ENCODE peak calls at places on chromosomes 13 and 19, in eight cellular contexts. H is NB4, M is coronary artery, C is transverse colon, B is pancreas, W is gastrocnemius medialis, Z is left ventricle myocardium inferior, J is choroid plexus epithelial cell. X is an unnamed sample.

GRCh38 chr19:57075801-57076492 is 43.8 kb upstream of the USP29 start:
- DNase-seq in M (no peak), J (no peak), B (peak), W (no peak), Z (no peak), C (no peak), H (no peak), X (no peak)

GRCh38 chr13:66943530-66943929 is 286.6 kb downstream of the PCDH9 start:
- DNase-seq in C (no peak), M (no peak), Z (no peak), J (no peak), H (no peak), W (no peak), B (no peak), X (no peak)

GRCh38 chr19:10719466-10719961 is 1.6 kb downstream of the DNM2 start:
- DNase-seq in Z (no peak), W (no peak), H (peak), M (no peak), J (no peak), C (peak), B (no peak), X (no peak)

GRCh38 chr19:49432141-49433073 is 7.2 kb downstream of the GFY start:
- DNase-seq in B (no peak), W (no peak), Z (no peak), C (peak), M (no peak), H (no peak), J (no peak), X (no peak)

GRCh38 chr19:30692517-30692870 is 320.3 kb downstream of the ZNF536 start:
- DNase-seq in M (no peak), W (no peak), Z (no peak), H (no peak), C (no peak), B (no peak), J (peak), X (no peak)

GRCh38 chr13:80716610-80717081 is 375.7 kb upstream of the SPRY2 start:
- DNase-seq in M (no peak), B (no peak), J (peak), C (no peak), H (no peak), Z (no peak), W (no peak), X (peak)

GRCh38 chr13:33284916-33285315 is 639 bp downstream of the STARD13 start:
- DNase-seq in C (no peak), H (no peak), M (no peak), W (no peak), Z (no peak), B (no peak), J (peak), X (no peak)

GRCh38 chr13:34201050-34201913 is 383.3 kb downstream of the RFC3 start:
- DNase-seq in W (no peak), J (peak), Z (no peak), H (no peak), M (no peak), B (no peak), C (no peak), X (no peak)

GRCh38 chr19:44927746-44928145 is 13.3 kb downstream of the APOC1 start:
- DNase-seq in B (no peak), J (peak), W (no peak), Z (no peak), H (no peak), M (no peak), C (no peak), X (no peak)

GRCh38 chr13:91520952-91521351 is 122.5 kb downstream of the GPC5 start:
- DNase-seq in Z (no peak), W (no peak), B (no peak), H (no peak), J (peak), C (no peak), M (no peak), X (no peak)

GRCh38 chr19:679418-680286 is 3.5 kb downstream of the FSTL3 start:
- DNase-seq in B (peak), W (no peak), H (peak), M (peak), Z (peak), C (peak), J (peak), X (peak)

GRCh38 chr13:63490149-63490548 is 2074.5 kb upstream of the PCDH20 start:
- DNase-seq in Z (no peak), W (no peak), C (no peak), B (no peak), J (no peak), H (no peak), M (no peak), X (no peak)

GRCh38 chr19:48999481-49000325 is 6.0 kb downstream of the RUVBL2 start:
- DNase-seq in Z (peak), M (no peak), B (peak), H (peak), C (peak), W (no peak), J (peak), X (no peak)

GRCh38 chr19:31113250-31113685 is 236.0 kb downstream of the TSHZ3 start:
- DNase-seq in B (no peak), H (no peak), W (no peak), Z (no peak), J (peak), C (no peak), M (no peak), X (no peak)

GRCh38 chr13:105127732-105128131 is 1407.7 kb downstream of the EFNB2 start:
- DNase-seq in C (no peak), J (no peak), Z (no peak), M (no peak), W (no peak), H (no peak), B (no peak), X (no peak)

GRCh38 chr13:40344270-40345148 is 321.9 kb downstream of the FOXO1 start:
- DNase-seq in Z (no peak), W (peak), H (no peak), C (peak), M (no peak), J (peak), B (no peak), X (no peak)

DNA sequence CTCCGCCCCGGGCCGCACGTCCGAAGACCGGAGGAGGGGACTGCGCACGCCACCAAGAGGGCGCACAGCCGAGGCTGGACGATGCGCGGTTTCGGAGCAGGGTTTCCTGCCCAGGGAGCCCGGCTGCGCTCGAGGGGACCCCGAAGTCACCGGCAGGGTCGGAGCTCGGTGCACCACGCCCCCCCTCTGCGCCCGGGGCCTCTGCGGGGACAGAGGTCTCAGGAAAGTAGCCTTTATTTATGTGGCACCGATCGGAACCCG is 108.9 kb upstream of the DOCK9 start:
- DNase-seq in Z (peak), H (no peak), C (peak), J (peak), W (peak), M (no peak), B (no peak), X (peak)
- TF ChIP-seq CTCF in Z (no peak), H (no peak), C (no peak), J (no peak), W (no peak), M (no peak), B (no peak), X (no peak)

GRCh38 chr19:50725932-50726230 is 2.7 kb downstream of the CLEC11A start:
- DNase-seq in J (no peak), C (no peak), Z (no peak), B (no peak), M (no peak), H (no peak), W (no peak), X (no peak)
- H3K4me3 ChIP-seq in J (peak), C (no peak), Z (peak), B (no peak), M (peak), H (peak), W (no peak), X (peak)

GRCh38 chr19:55068803-55069136 is 5.8 kb upstream of the RDH13 start:
- DNase-seq in Z (no peak), W (no peak), H (no peak), B (no peak), M (no peak), C (no peak), J (no peak), X (no peak)
- TF ChIP-seq CTCF in Z (no peak), W (no peak), H (no peak), B (no peak), M (no peak), C (no peak), J (no peak), X (no peak)

DNA sequence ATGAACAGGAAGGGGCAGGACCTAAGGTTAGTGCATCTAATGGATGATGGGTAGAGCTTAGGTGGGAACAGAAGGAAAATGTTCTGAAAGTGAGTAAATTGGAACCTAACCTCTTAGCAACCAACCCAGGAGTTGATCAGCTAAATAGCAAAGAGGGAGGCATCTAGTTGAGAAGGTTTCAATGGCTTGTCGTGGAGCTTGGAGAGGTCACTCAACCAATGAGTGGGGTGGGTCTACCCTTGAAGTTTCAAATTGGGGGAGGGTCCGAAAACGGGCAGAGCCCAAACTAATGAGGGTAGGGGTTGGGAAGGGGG is 5.7 kb upstream of the SHKBP1 start:
- DNase-seq in W (no peak), C (no peak), M (no peak), Z (no peak), B (no peak), J (no peak), H (no peak), X (no peak)
- H3K4me3 ChIP-seq in W (no peak), C (no peak), M (peak), Z (peak), B (no peak), J (no peak), H (no peak), X (no peak)

GRCh38 chr19:13087795-13088537 is 14.7 kb downstream of the LYL1 start:
- DNase-seq in M (no peak), H (no peak), B (no peak), J (no peak), Z (no peak), W (no peak), C (no peak), X (no peak)

GRCh38 chr19:13087295-13087694 is 15.4 kb downstream of the LYL1 start:
- DNase-seq in M (no peak), C (no peak), Z (no peak), H (no peak), B (no peak), J (no peak), W (no peak), X (no peak)

GRCh38 chr19:13090511-13091231 is 12.0 kb downstream of the LYL1 start:
- DNase-seq in C (no peak), Z (no peak), J (no peak), H (no peak), W (no peak), B (no peak), M (no peak), X (no peak)

GRCh38 chr19:13089857-13090507 is 12.7 kb downstream of the LYL1 start:
- DNase-seq in B (no peak), M (no peak), Z (no peak), W (no peak), H (no peak), C (no peak), J (no peak), X (no peak)

GRCh38 chr19:13089139-13089856 is 13.4 kb downstream of the LYL1 start:
- DNase-seq in H (no peak), C (no peak), M (no peak), J (no peak), B (no peak), Z (no peak), W (no peak), X (no peak)
- TF ChIP-seq CTCF in H (peak), C (no peak), M (no peak), J (peak), B (no peak), Z (peak), W (no peak), X (no peak)

GRCh38 chr19:3039125-3039524 is 10.0 kb upstream of the TLE2 start:
- DNase-seq in J (no peak), Z (no peak), W (no peak), M (no peak), H (no peak), B (no peak), C (no peak), X (no peak)

GRCh38 chr19:3039641-3040077 is 10.6 kb upstream of the TLE2 start:
- DNase-seq in H (no peak), J (no peak), M (no peak), W (peak), Z (no peak), B (peak), C (no peak), X (peak)

GRCh38 chr19:3041756-3042517 is 12.9 kb upstream of the TLE2 start:
- DNase-seq in C (no peak), H (no peak), M (no peak), J (no peak), W (no peak), B (no peak), Z (no peak), X (no peak)

GRCh38 chr19:3042545-3043267 is 13.6 kb upstream of the TLE2 start:
- DNase-seq in M (no peak), W (no peak), Z (no peak), H (no peak), B (no peak), C (no peak), J (peak), X (no peak)

DNA sequence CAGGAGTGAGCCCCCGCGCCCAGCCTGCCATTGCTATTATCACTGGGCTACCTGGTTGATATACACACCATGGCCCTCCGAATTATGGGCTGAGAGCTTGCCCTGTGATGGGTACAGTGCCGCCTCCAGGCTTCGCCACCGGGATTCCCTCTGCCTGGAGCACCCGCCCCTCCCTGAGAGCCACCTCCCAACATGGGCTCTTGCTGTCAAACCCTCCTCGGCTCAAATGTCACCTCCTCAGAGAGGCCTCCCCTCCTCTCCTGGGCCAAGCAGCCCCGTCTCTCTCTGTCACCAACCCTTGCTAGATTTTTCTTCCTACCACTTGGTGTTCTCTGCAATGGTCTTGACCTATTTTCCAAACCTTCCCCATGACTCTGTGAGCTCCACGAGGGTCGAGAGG is 12.2 kb upstream of the TLE2 start:
- DNase-seq in H (no peak), Z (no peak), W (no peak), B (no peak), C (no peak), M (peak), J (no peak), X (no peak)
- H3K4me3 ChIP-seq in H (no peak), Z (no peak), W (no peak), B (no peak), C (no peak), M (no peak), J (no peak), X (no peak)

GRCh38 chr13:89113744-89114143 is 1442.6 kb downstream of the SLITRK5 start:
- DNase-seq in C (no peak), Z (no peak), H (no peak), W (no peak), B (no peak), M (no peak), J (no peak), X (no peak)

DNA sequence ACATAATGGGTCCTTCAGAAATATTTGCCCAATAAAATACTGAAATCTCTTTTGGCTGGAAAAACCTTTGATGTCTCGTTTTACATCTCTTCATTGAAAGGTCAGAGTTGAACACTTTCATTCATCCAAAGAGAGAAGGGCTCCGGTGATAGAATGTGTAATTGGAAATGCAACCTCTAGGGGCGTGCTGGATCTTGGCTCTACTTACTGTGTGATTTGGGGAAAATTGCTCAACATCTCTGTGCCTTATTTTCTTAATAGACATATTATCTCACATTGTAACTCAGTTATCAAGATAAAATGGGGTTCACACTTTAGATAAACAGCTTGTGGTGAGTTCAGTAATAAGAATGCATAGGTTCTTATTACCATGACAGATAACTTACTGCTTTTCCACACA is 1444.1 kb downstream of the SLITRK5 start:
- DNase-seq in M (no peak), C (no peak), J (no peak), B (no peak), W (no peak), Z (no peak), H (peak), X (no peak)
- TF ChIP-seq CTCF in M (no peak), C (no peak), J (peak), B (no peak), W (no peak), Z (no peak), H (peak), X (peak)

GRCh38 chr19:47243776-47244547 is 12.4 kb upstream of the CCDC9 start:
- DNase-seq in B (peak), C (peak), Z (peak), H (peak), M (peak), W (peak), J (peak), X (peak)
- H3K4me3 ChIP-seq in B (no peak), C (peak), Z (peak), H (peak), M (peak), W (peak), J (peak), X (peak)

GRCh38 chr13:43304449-43304848 is 281.1 kb downstream of the DNAJC15 start:
- DNase-seq in Z (no peak), H (no peak), W (no peak), B (no peak), J (no peak), M (no peak), C (no peak), X (no peak)

GRCh38 chr13:43306364-43306763 is 283.0 kb downstream of the DNAJC15 start:
- DNase-seq in C (no peak), B (no peak), Z (no peak), J (no peak), W (no peak), H (no peak), M (no peak), X (no peak)

GRCh38 chr13:43305416-43305815 is 282.0 kb downstream of the DNAJC15 start:
- DNase-seq in W (no peak), J (no peak), B (no peak), H (no peak), C (no peak), M (no peak), Z (no peak), X (no peak)

GRCh38 chr13:43303040-43303729 is 279.8 kb downstream of the DNAJC15 start:
- DNase-seq in C (peak), W (peak), Z (peak), H (peak), M (no peak), B (peak), J (peak), X (no peak)

GRCh38 chr13:43304945-43305344 is 281.6 kb downstream of the DNAJC15 start:
- DNase-seq in W (no peak), J (no peak), Z (no peak), C (no peak), H (no peak), B (no peak), M (no peak), X (no peak)
- TF ChIP-seq CTCF in W (no peak), J (peak), Z (no peak), C (no peak), H (no peak), B (no peak), M (no peak), X (no peak)